ENCODE peak calls at places on chromosomes 16 and 17, in nine cellular contexts. U, I, O, V, G, C, E, X and B are unnamed samples.

GRCh38 chr16:684067-684794 is at the start of gene JMJD8:
- DNase-seq in U (peak), X (peak), C (peak), I (peak), V (peak), E (peak), O (peak), G (peak), B (peak)

GRCh38 chr17:55159251-55159650 is 105.5 kb upstream of the HLF start:
- DNase-seq in C (no peak), U (no peak), E (no peak), O (no peak), G (no peak), V (no peak), I (no peak), X (no peak), B (no peak)

GRCh38 chr16:14608604-14609003 is 21.5 kb downstream of the PARN start:
- DNase-seq in V (no peak), C (no peak), I (no peak), X (no peak), U (no peak), E (no peak), G (no peak), O (no peak), B (no peak)

GRCh38 chr16:57208926-57209325 is 22.8 kb downstream of the RSPRY1 start:
- DNase-seq in U (no peak), X (no peak), O (no peak), C (no peak), I (no peak), G (no peak), V (no peak), E (no peak), B (no peak)

GRCh38 chr17:55295411-55296170 is 30.8 kb downstream of the HLF start:
- DNase-seq in U (peak), V (peak), E (peak), I (peak), O (no peak), G (peak), X (no peak), C (peak), B (peak)

GRCh38 chr17:47862621-47863440 is 11.9 kb upstream of the SP6 start:
- DNase-seq in U (peak), E (no peak), C (peak), X (no peak), G (no peak), O (no peak), V (no peak), I (no peak), B (no peak)

GRCh38 chr16:4217246-4218131 is 24.4 kb downstream of the SRL start:
- DNase-seq in X (no peak), E (no peak), V (no peak), I (no peak), G (peak), C (no peak), U (no peak), O (no peak), B (no peak)

GRCh38 chr17:77611791-77612466 is 346.6 kb upstream of the TNRC6C start:
- DNase-seq in U (no peak), C (no peak), V (no peak), G (peak), O (no peak), X (no peak), E (no peak), I (no peak), B (no peak)

GRCh38 chr16:27748868-27749546 is 199.1 kb downstream of the KATNIP start:
- DNase-seq in C (peak), I (peak), G (peak), V (peak), E (peak), U (peak), X (peak), O (no peak), B (peak)

GRCh38 chr17:68378202-68379149 is 78.8 kb downstream of the WIPI1 start:
- DNase-seq in O (peak), E (peak), V (no peak), U (peak), C (peak), X (peak), I (no peak), G (no peak), B (no peak)

GRCh38 chr17:28252436-28252835 is 66.6 kb upstream of the TMEM97 start:
- DNase-seq in X (no peak), I (no peak), G (no peak), O (no peak), E (no peak), C (peak), V (no peak), U (peak), B (no peak)

GRCh38 chr17:1754430-1755112 is 7.3 kb upstream of the SERPINF1 start:
- DNase-seq in O (no peak), U (no peak), V (no peak), E (no peak), G (no peak), I (no peak), X (no peak), C (no peak), B (no peak)

GRCh38 chr17:77734371-77735050 is 224.0 kb upstream of the TNRC6C start:
- DNase-seq in X (peak), V (no peak), U (peak), O (no peak), C (peak), E (peak), G (peak), I (no peak), B (no peak)

GRCh38 chr17:79947351-79948031 is 88.2 kb downstream of the TBC1D16 start:
- DNase-seq in U (peak), I (no peak), V (no peak), O (no peak), X (peak), E (no peak), C (peak), G (peak), B (no peak)

GRCh38 chr16:13436641-13437423 is 483.1 kb upstream of the ERCC4 start:
- DNase-seq in G (no peak), C (no peak), O (no peak), X (no peak), V (no peak), I (peak), E (no peak), U (no peak), B (peak)

GRCh38 chr16:6682142-6682811 is 650.4 kb upstream of the RBFOX1 start:
- DNase-seq in C (no peak), I (peak), V (no peak), E (no peak), U (peak), G (peak), O (no peak), X (peak), B (peak)

GRCh38 chr16:84294196-84295142 is at the start of gene WFDC1:
- DNase-seq in E (no peak), X (peak), V (no peak), U (no peak), C (no peak), G (peak), O (no peak), I (no peak), B (no peak)

GRCh38 chr17:15884731-15885130 is 60.2 kb upstream of the ADORA2B start:
- DNase-seq in I (no peak), C (no peak), O (no peak), U (no peak), X (no peak), E (peak), G (no peak), V (no peak), B (no peak)

GRCh38 chr17:4968916-4969550 is 1.4 kb upstream of the SPAG7 start:
- DNase-seq in V (no peak), X (no peak), C (peak), O (no peak), U (peak), E (peak), G (peak), I (peak), B (no peak)

GRCh38 chr16:84360170-84360569 is 8.2 kb upstream of the ATP2C2 start:
- DNase-seq in G (no peak), X (no peak), U (peak), C (peak), I (peak), V (no peak), E (no peak), O (no peak), B (no peak)

DNA sequence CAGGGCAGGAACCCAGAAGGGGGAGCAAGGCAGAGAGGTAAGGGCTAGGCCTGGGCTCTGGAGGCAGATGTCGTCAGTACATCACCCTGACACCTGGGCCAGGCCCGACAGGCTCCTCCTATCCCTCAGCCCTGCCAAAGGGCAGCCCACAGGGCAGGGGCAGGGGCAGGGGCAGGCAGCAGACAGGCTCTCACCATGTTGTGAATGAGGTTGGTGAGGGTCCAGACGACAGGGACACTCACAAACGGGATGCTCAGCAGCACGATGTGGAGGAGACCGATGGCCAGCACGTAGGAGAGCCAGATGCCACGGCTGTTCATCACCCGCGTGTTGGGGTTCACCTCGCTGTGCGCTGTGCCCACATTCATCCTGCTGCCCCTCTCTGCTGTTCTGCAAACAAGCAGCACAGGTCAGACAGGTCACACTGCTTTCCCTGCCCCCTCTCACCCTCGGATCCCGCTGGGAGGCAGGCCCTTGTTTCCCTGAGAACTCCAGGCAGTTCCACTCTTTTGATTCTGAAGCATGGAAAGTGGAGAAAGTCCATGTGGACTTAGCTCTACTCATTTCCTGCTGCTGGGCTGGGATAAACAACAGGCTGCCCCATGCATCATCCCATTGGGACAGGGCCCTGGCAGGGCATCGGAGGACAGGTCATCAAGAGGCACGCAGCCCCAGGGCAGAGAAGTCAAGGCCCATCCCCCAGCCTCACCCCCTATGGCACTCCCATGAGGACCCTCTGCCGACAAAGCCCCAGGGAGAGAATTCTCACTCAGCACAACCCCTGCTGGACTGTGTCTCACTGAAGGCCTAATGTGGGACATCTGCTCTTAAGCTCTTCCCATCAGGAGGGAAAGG is 3.3 kb downstream of the ORMDL3 start:
- DNase-seq in E (peak), C (peak), X (no peak), O (no peak), V (no peak), U (no peak), G (no peak), I (peak), B (no peak)
- TF ChIP-seq CTCF in E (no peak), C (peak), X (no peak), O (no peak), V (no peak), U (no peak), G (peak), I (no peak), B (peak)

GRCh38 chr16:21697032-21697431 is 33.3 kb downstream of the OTOA start:
- DNase-seq in V (no peak), U (peak), I (no peak), C (no peak), O (no peak), E (no peak), G (no peak), X (no peak), B (no peak)
- TF ChIP-seq CTCF in V (no peak), U (no peak), I (no peak), C (no peak), O (no peak), E (no peak), G (no peak), X (no peak), B (no peak)

GRCh38 chr17:37368577-37368976 is 7.2 kb upstream of the C17orf78 start:
- DNase-seq in I (no peak), U (peak), X (no peak), C (no peak), G (no peak), V (no peak), O (no peak), E (no peak), B (no peak)

GRCh38 chr17:37375685-37376084 is at the start of gene C17orf78:
- DNase-seq in E (no peak), V (no peak), C (no peak), X (no peak), I (no peak), O (no peak), G (no peak), U (no peak), B (no peak)

GRCh38 chr17:37373530-37374159 is 2.1 kb upstream of the C17orf78 start:
- DNase-seq in C (peak), I (peak), O (no peak), U (peak), V (peak), X (no peak), E (peak), G (peak), B (peak)
- TF ChIP-seq CTCF in C (peak), I (peak), O (peak), U (peak), V (peak), X (peak), E (peak), G (peak), B (peak)

DNA sequence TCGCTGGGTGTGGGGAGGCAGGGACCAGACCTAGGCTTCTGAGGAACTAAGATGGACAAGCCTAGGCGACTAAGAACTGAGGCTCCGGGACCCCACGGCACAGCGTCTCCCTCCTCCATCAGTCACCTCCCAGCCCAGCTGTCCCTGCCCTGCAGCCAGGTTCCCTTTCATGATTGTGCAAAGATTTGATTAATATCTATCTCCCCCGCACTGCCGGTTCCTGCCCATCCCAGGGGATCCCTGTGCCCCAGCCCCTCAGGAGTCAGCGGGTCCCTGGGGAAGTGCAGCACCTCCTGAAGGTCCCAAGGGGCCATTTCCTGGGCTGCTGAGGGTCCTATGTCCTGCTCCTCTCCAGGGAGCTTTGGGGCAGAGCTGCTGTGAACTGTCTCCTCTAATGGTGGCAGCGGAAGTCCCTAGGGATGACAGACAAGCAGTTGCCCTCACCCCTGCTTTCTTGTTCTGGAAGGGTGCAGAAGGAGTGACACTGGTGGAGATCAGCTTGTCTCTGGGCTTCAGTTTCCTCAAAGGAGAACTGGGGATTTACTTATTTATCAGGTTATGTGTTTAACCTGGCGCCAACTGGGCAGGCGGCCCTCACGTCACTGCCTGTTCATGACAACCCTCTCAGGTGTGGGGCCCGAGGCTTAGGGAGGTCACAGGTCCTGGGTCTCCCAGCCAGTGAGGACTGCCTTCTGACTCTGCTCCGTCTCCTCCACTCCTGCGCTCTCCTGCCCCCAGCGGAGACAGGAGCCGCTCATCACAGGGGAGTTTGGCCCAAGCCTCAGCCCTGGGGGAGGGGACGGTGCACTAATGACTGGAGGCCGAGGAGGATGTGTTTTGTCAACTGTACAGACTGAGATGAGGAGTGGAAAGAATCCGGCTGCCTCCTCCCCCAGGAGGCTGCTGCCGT is 1.9 kb upstream of the C16orf74 start:
- DNase-seq in I (no peak), U (peak), C (peak), G (peak), E (no peak), X (no peak), V (no peak), O (no peak), B (no peak)
- TF ChIP-seq CTCF in I (no peak), U (peak), C (peak), G (peak), E (no peak), X (no peak), V (no peak), O (no peak), B (no peak)

GRCh38 chr16:75111514-75112280 is 4.9 kb downstream of the LDHD start:
- DNase-seq in I (no peak), U (no peak), X (peak), G (no peak), C (no peak), O (no peak), V (no peak), E (peak), B (no peak)
- TF ChIP-seq CTCF in I (peak), U (no peak), X (peak), G (no peak), C (no peak), O (no peak), V (peak), E (no peak), B (no peak)

GRCh38 chr16:81551141-81551808 is 106.7 kb downstream of the CMIP start:
- DNase-seq in U (peak), E (peak), V (no peak), X (peak), I (peak), C (peak), O (no peak), G (no peak), B (peak)
- TF ChIP-seq CTCF in U (no peak), E (no peak), V (no peak), X (no peak), I (no peak), C (peak), O (no peak), G (no peak), B (no peak)

DNA sequence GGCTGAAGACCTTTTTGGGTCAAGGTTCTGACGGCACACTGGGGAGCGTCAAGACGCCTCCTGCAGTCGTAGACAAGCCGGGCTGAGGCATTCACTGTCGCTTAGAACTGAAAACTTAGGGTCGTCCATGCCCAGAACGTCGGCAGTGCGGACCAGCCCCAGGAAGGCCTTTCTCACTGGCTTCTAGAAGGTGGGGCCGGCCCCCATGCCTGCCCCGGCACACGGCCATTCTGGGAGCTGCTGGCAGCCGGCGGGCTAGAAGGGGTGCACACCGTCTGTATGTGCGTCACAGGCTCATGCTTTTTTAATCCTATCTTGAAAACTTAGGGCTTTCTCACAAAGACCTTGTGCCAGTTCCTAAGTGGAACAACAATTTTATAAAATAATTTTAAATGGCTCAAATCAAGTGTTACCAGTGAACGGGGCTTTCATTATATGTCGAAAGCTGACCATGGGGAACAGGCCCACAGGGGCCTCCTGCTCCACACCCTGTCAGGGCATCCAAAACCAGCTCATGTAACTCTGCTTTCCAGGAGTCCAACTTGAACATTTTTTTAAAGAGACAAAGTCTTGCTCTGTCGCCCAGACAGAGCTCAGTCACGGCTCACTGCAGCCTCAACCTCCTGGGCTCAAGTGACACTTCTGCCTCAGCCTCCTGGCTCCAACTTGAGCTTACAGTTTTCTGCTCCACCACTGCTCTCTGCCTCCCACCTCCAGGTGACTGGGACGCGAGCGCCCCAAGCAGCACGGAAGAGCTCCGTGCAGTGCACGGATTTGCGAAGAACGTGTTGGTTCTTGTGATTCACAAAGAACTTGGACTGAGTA is 111.2 kb downstream of the ANKRD11 start:
- DNase-seq in O (no peak), V (no peak), I (no peak), U (peak), E (no peak), X (no peak), G (peak), C (no peak), B (no peak)
- TF ChIP-seq CTCF in O (no peak), V (no peak), I (no peak), U (peak), E (no peak), X (no peak), G (peak), C (no peak), B (no peak)